ENCODE peak calls at places on chromosome 1, in eight cellular contexts. H is neural crest cell, I is ovary, E is A549, F is mesothelial cell of epicardium, P is omental fat pad, X is esophagus squamous epithelium, G is GM20000. N is an unnamed sample.
A peak's percentile ranks its signal among the peaks of the same experiment; 100 is the strongest.

GRCh38 chr1:59124166-59124565 is 172.7 kb upstream of the FGGY start:
- DNase-seq in H (no peak), I (no peak), E (no peak), F (no peak), P (no peak), X (no peak), G (no peak), N (no peak)

GRCh38 chr1:61141288-61142044 is 59.1 kb downstream of the NFIA start:
- DNase-seq in H (no peak), I (no peak), E (peak; percentile 12), F (no peak), P (no peak), X (no peak), G (no peak), N (no peak)

GRCh38 chr1:60965280-60965854 is 117.0 kb upstream of the NFIA start:
- DNase-seq in H (no peak), I (no peak), E (no peak), F (no peak), P (no peak), X (no peak), G (no peak), N (no peak)

GRCh38 chr1:236089046-236089773 is 24.3 kb upstream of the NID1 start:
- DNase-seq in H (no peak), I (no peak), E (no peak), F (no peak), P (no peak), X (no peak), G (no peak), N (no peak)

GRCh38 chr1:231688989-231689388 is 62.4 kb downstream of the DISC1 start:
- DNase-seq in H (no peak), I (no peak), E (no peak), F (no peak), P (no peak), X (no peak), G (no peak), N (no peak)

GRCh38 chr1:232472485-232473041 is 157.4 kb downstream of the SIPA1L2 start:
- DNase-seq in H (no peak), I (no peak), E (no peak), F (no peak), P (no peak), X (no peak), G (no peak), N (no peak)

GRCh38 chr1:78716186-78716585 is 66.6 kb downstream of the IFI44 start:
- DNase-seq in H (no peak), I (no peak), E (no peak), F (no peak), P (no peak), X (no peak), G (no peak), N (no peak)

GRCh38 chr1:227225715-227226346 is 92.5 kb downstream of the CDC42BPA start:
- DNase-seq in H (no peak), I (no peak), E (no peak), F (no peak), P (no peak), X (no peak), G (no peak), N (no peak)

GRCh38 chr1:27341525-27342252 is at the start of gene SYTL1:
- DNase-seq in H (no peak), I (no peak), E (peak; percentile 56), F (no peak), P (no peak), X (no peak), G (peak; percentile 83), N (peak; percentile 48)

GRCh38 chr1:231062500-231063270 is 22.6 kb upstream of the FAM89A start:
- DNase-seq in H (no peak), I (no peak), E (no peak), F (no peak), P (no peak), X (no peak), G (no peak), N (no peak)

GRCh38 chr1:241113557-241113956 is 243.4 kb downstream of the RGS7 start:
- DNase-seq in H (no peak), I (no peak), E (no peak), F (no peak), P (no peak), X (no peak), G (no peak), N (no peak)

GRCh38 chr1:18972531-18972930 is 16.1 kb upstream of the IFFO2 start:
- DNase-seq in H (no peak), I (no peak), E (no peak), F (no peak), P (no peak), X (no peak), G (no peak), N (no peak)

GRCh38 chr1:167297222-167298214 is 76.8 kb downstream of the POU2F1 start:
- DNase-seq in H (no peak), I (no peak), E (no peak), F (no peak), P (no peak), X (no peak), G (no peak), N (no peak)

GRCh38 chr1:13510499-13510898 is 3.3 kb downstream of the LRRC38 start:
- DNase-seq in H (no peak), I (no peak), E (no peak), F (no peak), P (no peak), X (no peak), G (no peak), N (no peak)

GRCh38 chr1:3923378-3924185 is 23.5 kb upstream of the C1orf174 start:
- DNase-seq in H (no peak), I (no peak), E (no peak), F (no peak), P (no peak), X (no peak), G (no peak), N (no peak)

GRCh38 chr1:48572632-48573258 is 100.7 kb upstream of the SPATA6 start:
- DNase-seq in H (peak; percentile 64), I (peak; percentile 49), E (peak; percentile 25), F (peak; percentile 39), P (no peak), X (no peak), G (peak; percentile 45), N (peak; percentile 78)

GRCh38 chr1:154483941-154484803 is 17.8 kb upstream of the TDRD10 start:
- DNase-seq in H (no peak), I (no peak), E (no peak), F (no peak), P (peak; percentile 22), X (no peak), G (no peak), N (no peak)

GRCh38 chr1:1567831-1568380 is 6.8 kb downstream of the SSU72 start:
- DNase-seq in H (no peak), I (no peak), E (no peak), F (no peak), P (no peak), X (no peak), G (no peak), N (no peak)

GRCh38 chr1:12621346-12622320 is 3.6 kb upstream of the DHRS3 start:
- DNase-seq in H (no peak), I (peak; percentile 45), E (no peak), F (no peak), P (no peak), X (no peak), G (no peak), N (no peak)

GRCh38 chr1:116909511-116910378 is at the start of gene PTGFRN:
- DNase-seq in H (peak; percentile 54), I (peak; percentile 82), E (peak; percentile 35), F (peak; percentile 61), P (no peak), X (no peak), G (peak; percentile 49), N (peak; percentile 67)

DNA sequence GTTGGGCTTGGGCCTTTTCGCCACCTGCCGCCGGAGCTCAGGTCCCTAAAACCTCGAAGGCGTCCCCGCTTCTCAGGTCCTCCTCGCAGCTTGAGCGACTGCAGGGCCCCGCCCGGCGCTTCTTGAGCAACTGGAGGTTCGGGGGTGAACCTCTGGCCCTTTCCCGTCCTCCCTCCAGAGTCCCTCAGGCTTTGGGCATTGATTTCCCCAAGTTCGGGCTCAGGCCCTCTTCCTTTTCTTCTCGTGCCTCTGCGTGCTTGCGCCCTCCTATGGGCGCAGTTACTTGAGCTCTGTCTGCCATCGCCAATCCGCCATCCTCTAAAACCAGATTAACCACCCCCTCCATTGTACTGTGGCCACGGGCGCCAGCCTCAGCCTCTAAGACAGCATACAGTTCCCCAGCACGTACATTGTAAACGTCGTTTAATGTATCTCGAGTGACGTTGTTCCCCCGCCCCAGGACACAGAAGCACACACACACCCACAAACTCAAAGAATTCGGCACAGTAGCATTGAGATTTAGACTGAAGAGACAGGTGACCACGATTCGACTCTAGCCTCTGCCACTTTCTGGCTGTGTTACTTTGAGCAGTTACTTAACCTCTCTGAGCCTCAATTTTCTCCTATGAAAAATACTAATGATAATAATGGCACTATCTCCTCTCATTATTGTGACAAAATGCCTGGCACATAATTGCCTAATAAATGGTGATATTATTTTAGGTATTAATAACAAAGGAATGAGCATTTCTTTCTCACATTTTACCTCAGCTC is 22.6 kb downstream of the BTG2 start:
- DNase-seq in H (peak; percentile 31), I (no peak), E (peak; percentile 82), F (no peak), P (no peak), X (no peak), G (peak; percentile 71), N (no peak)
- TF ChIP-seq CTCF in H (peak; percentile 44), I (peak; percentile 6), E (peak; percentile 56), F (peak; percentile 10), P (no peak), X (peak; percentile 46), G (peak; percentile 50), N (no peak)

GRCh38 chr1:16033101-16033632 is 10.4 kb upstream of the CLCNKB start:
- DNase-seq in H (no peak), I (no peak), E (no peak), F (no peak), P (no peak), X (no peak), G (no peak), N (no peak)
- TF ChIP-seq CTCF in H (no peak), I (no peak), E (no peak), F (peak; percentile 11), P (no peak), X (no peak), G (no peak), N (no peak)

GRCh38 chr1:7474786-7475502 is 296.2 kb upstream of the VAMP3 start:
- DNase-seq in H (no peak), I (no peak), E (no peak), F (no peak), P (no peak), X (no peak), G (no peak), N (no peak)
- TF ChIP-seq CTCF in H (no peak), I (no peak), E (peak; percentile 35), F (no peak), P (no peak), X (no peak), G (no peak), N (no peak)

GRCh38 chr1:77143529-77144121 is 75.6 kb downstream of the PIGK start:
- DNase-seq in H (no peak), I (no peak), E (peak; percentile 1), F (no peak), P (no peak), X (no peak), G (peak; percentile 5), N (no peak)
- TF ChIP-seq CTCF in H (peak; percentile 72), I (no peak), E (peak; percentile 50), F (peak; percentile 43), P (no peak), X (no peak), G (no peak), N (no peak)

GRCh38 chr1:150221552-150221951 is 14.4 kb downstream of the ANP32E start:
- DNase-seq in H (no peak), I (no peak), E (peak; percentile 36), F (no peak), P (no peak), X (no peak), G (no peak), N (no peak)
- TF ChIP-seq CTCF in H (peak; percentile 65), I (no peak), E (peak; percentile 41), F (peak; percentile 60), P (no peak), X (no peak), G (peak; percentile 3), N (peak; percentile 27)

GRCh38 chr1:119771016-119771415 is 2.3 kb upstream of the HMGCS2 start:
- DNase-seq in H (no peak), I (no peak), E (no peak), F (no peak), P (no peak), X (no peak), G (no peak), N (peak; percentile 25)
- TF ChIP-seq CTCF in H (peak; percentile 27), I (no peak), E (no peak), F (no peak), P (no peak), X (no peak), G (no peak), N (no peak)

N was measured in endothelial cell.